ENCODE peak calls at places on chromosomes 4 and X, in eight cellular contexts. L, P, H, M, C, G, R and S are unnamed samples.
A peak's percentile ranks its signal among the peaks of the same experiment; 100 is the strongest.

GRCh38 chrX:20547649-20548051 is 280.9 kb upstream of the RPS6KA3 start:
- DNase-seq in H (peak; percentile 31), G (peak; percentile 40), C (peak; percentile 61), R (peak; percentile 60), P (no peak), L (peak; percentile 10), M (peak; percentile 64), S (no peak)

GRCh38 chrX:39835241-39835640 is 262.5 kb downstream of the BCOR start:
- DNase-seq in R (no peak), L (no peak), G (no peak), M (no peak), P (no peak), H (no peak), C (no peak), S (no peak)

GRCh38 chr4:97892596-97893266 is 250.5 kb downstream of the STPG2 start:
- DNase-seq in P (peak; percentile 35), L (no peak), G (no peak), H (no peak), R (no peak), M (no peak), C (no peak), S (no peak)

GRCh38 chr4:112898357-112899141 is 150.9 kb upstream of the ANK2 start:
- DNase-seq in P (no peak), L (no peak), M (no peak), R (no peak), H (no peak), G (no peak), C (no peak), S (no peak)

GRCh38 chr4:139675156-139675555 is 9.5 kb downstream of the MGST2 start:
- DNase-seq in H (no peak), G (no peak), L (no peak), P (no peak), C (no peak), M (no peak), R (no peak), S (no peak)

GRCh38 chrX:29841750-29842149 is 373.6 kb upstream of the MAGEB2 start:
- DNase-seq in H (no peak), M (no peak), C (no peak), R (no peak), L (peak; percentile 2), P (no peak), G (no peak), S (no peak)

GRCh38 chr4:80086296-80086695 is 13.3 kb upstream of the ANTXR2 start:
- DNase-seq in R (no peak), H (no peak), M (no peak), L (no peak), C (no peak), P (no peak), G (no peak), S (no peak)

GRCh38 chr4:120821986-120822385 is 100.5 kb downstream of the PRDM5 start:
- DNase-seq in L (no peak), P (no peak), M (no peak), R (no peak), H (no peak), G (peak; percentile 43), C (no peak), S (no peak)

GRCh38 chrX:140767646-140768045 is 58.1 kb downstream of the LINC00632 start:
- DNase-seq in L (peak; percentile 28), C (no peak), P (no peak), H (no peak), R (no peak), G (no peak), M (no peak), S (no peak)

GRCh38 chr4:60847614-60848013 is 352.5 kb upstream of the ADGRL3 start:
- DNase-seq in P (no peak), M (no peak), L (no peak), H (no peak), G (no peak), C (no peak), R (no peak), S (no peak)

GRCh38 chr4:26452565-26453531 is 37.4 kb downstream of the CCKAR start:
- DNase-seq in L (no peak), C (no peak), R (peak; percentile 64), M (no peak), P (no peak), H (no peak), G (no peak), S (peak; percentile 97)

GRCh38 chr4:5730993-5731975 is 20.3 kb downstream of the EVC start:
- DNase-seq in C (no peak), R (no peak), H (no peak), P (no peak), G (no peak), M (no peak), L (peak; percentile 34), S (no peak)

GRCh38 chr4:183321079-183321478 is 1.0 kb upstream of the CLDN22 start:
- DNase-seq in P (peak; percentile 92), C (no peak), L (no peak), R (no peak), H (no peak), M (no peak), G (no peak), S (peak; percentile 16)

GRCh38 chr4:79255793-79256192 is 70.1 kb downstream of the NAA11 start:
- DNase-seq in C (no peak), M (no peak), L (no peak), G (no peak), H (no peak), P (no peak), R (no peak), S (peak; percentile 15)